ENCODE peak calls at places on chromosomes 5 and 9, in five cellular contexts. One of them, this sample, is unnamed.

GRCh38 chr5:172530406-172530805 is 76.1 kb upstream of the SH3PXD2B start:
- DNase-seq in chondrocyte: no peak
- DNase-seq in endothelial cell: no peak
- DNase-seq in 8988T: no peak
- DNase-seq in T-helper 2 cell: no peak
- DNase-seq in this sample: no peak

GRCh38 chr9:115850548-115851304 is 302.9 kb upstream of the PAPPA start:
- DNase-seq in T-helper 2 cell: no peak
- DNase-seq in 8988T: no peak
- DNase-seq in chondrocyte: no peak
- DNase-seq in endothelial cell: no peak
- DNase-seq in this sample: no peak

GRCh38 chr9:122463828-122464632 is 13.7 kb downstream of the OR1J1 start:
- DNase-seq in endothelial cell: no peak
- DNase-seq in T-helper 2 cell: no peak
- DNase-seq in chondrocyte: no peak
- DNase-seq in 8988T: no peak
- DNase-seq in this sample: no peak

GRCh38 chr9:122053546-122053945 is 39.6 kb downstream of the TTLL11 start:
- DNase-seq in 8988T: no peak
- DNase-seq in endothelial cell: no peak
- DNase-seq in chondrocyte: no peak
- DNase-seq in T-helper 2 cell: no peak
- DNase-seq in this sample: no peak

GRCh38 chr9:124450241-124450924 is at the start of gene ADGRD2:
- DNase-seq in 8988T: peak
- DNase-seq in chondrocyte: peak
- DNase-seq in T-helper 2 cell: no peak
- DNase-seq in endothelial cell: peak
- DNase-seq in this sample: peak

GRCh38 chr5:2017540-2018389 is 135.0 kb upstream of the IRX4 start:
- DNase-seq in endothelial cell: peak
- DNase-seq in chondrocyte: no peak
- DNase-seq in T-helper 2 cell: no peak
- DNase-seq in 8988T: no peak
- DNase-seq in this sample: no peak

GRCh38 chr9:101536938-101537337 is 3.3 kb downstream of the RNF20 start:
- DNase-seq in 8988T: no peak
- DNase-seq in endothelial cell: peak
- DNase-seq in T-helper 2 cell: no peak
- DNase-seq in chondrocyte: no peak
- DNase-seq in this sample: no peak

GRCh38 chr5:43560128-43560527 is 3.3 kb upstream of the PAIP1 start:
- DNase-seq in endothelial cell: no peak
- DNase-seq in T-helper 2 cell: no peak
- DNase-seq in chondrocyte: no peak
- DNase-seq in 8988T: no peak
- DNase-seq in this sample: no peak

GRCh38 chr9:86303316-86303975 is 21.1 kb upstream of the ISCA1 start:
- DNase-seq in chondrocyte: no peak
- DNase-seq in T-helper 2 cell: no peak
- DNase-seq in 8988T: no peak
- DNase-seq in endothelial cell: no peak
- DNase-seq in this sample: no peak

GRCh38 chr9:131078427-131079366 is 17.6 kb upstream of the AIF1L start:
- DNase-seq in T-helper 2 cell: no peak
- DNase-seq in chondrocyte: no peak
- DNase-seq in endothelial cell: no peak
- DNase-seq in 8988T: no peak
- DNase-seq in this sample: no peak

GRCh38 chr5:892390-893136 is at the start of the genes BRD9 and TRIP13:
- DNase-seq in endothelial cell: peak
- DNase-seq in 8988T: peak
- DNase-seq in chondrocyte: peak
- DNase-seq in T-helper 2 cell: peak
- DNase-seq in this sample: peak

GRCh38 chr9:129968690-129969485 is 74.1 kb downstream of the FNBP1 start:
- DNase-seq in 8988T: no peak
- DNase-seq in endothelial cell: no peak
- DNase-seq in chondrocyte: no peak
- DNase-seq in T-helper 2 cell: no peak
- DNase-seq in this sample: no peak

GRCh38 chr5:102296229-102296817 is at the start of gene SLCO4C1:
- DNase-seq in chondrocyte: no peak
- DNase-seq in 8988T: no peak
- DNase-seq in T-helper 2 cell: peak
- DNase-seq in endothelial cell: peak
- DNase-seq in this sample: peak

GRCh38 chr9:34986541-34987047 is 3.0 kb upstream of the DNAJB5 start:
- DNase-seq in 8988T: no peak
- DNase-seq in chondrocyte: no peak
- DNase-seq in T-helper 2 cell: peak
- DNase-seq in endothelial cell: peak
- DNase-seq in this sample: no peak

GRCh38 chr5:82754759-82755158 is 322.4 kb downstream of the TMEM167A start:
- DNase-seq in T-helper 2 cell: no peak
- DNase-seq in 8988T: no peak
- DNase-seq in chondrocyte: no peak
- DNase-seq in endothelial cell: no peak
- DNase-seq in this sample: no peak

GRCh38 chr9:130461218-130461630 is 16.5 kb downstream of the ASS1 start:
- DNase-seq in chondrocyte: no peak
- DNase-seq in endothelial cell: peak
- DNase-seq in 8988T: peak
- DNase-seq in T-helper 2 cell: peak
- DNase-seq in this sample: peak

GRCh38 chr5:91884036-91884435 is 500.9 kb upstream of the ARRDC3 start:
- DNase-seq in T-helper 2 cell: no peak
- DNase-seq in endothelial cell: no peak
- DNase-seq in chondrocyte: no peak
- DNase-seq in 8988T: no peak
- DNase-seq in this sample: no peak

GRCh38 chr5:58135571-58136335 is 324.1 kb downstream of the PLK2 start:
- DNase-seq in T-helper 2 cell: no peak
- DNase-seq in 8988T: no peak
- DNase-seq in chondrocyte: no peak
- DNase-seq in endothelial cell: no peak
- DNase-seq in this sample: no peak

GRCh38 chr9:89154651-89155336 is 23.8 kb downstream of the SHC3 start:
- DNase-seq in T-helper 2 cell: no peak
- DNase-seq in chondrocyte: no peak
- DNase-seq in endothelial cell: no peak
- DNase-seq in 8988T: peak
- DNase-seq in this sample: no peak

GRCh38 chr9:105993051-105993854 is 298.9 kb downstream of the TMEM38B start:
- DNase-seq in chondrocyte: no peak
- DNase-seq in endothelial cell: no peak
- DNase-seq in 8988T: no peak
- DNase-seq in T-helper 2 cell: no peak
- DNase-seq in this sample: no peak

GRCh38 chr9:4861145-4861544 is 68.4 kb downstream of the RCL1 start:
- DNase-seq in 8988T: no peak
- DNase-seq in chondrocyte: no peak
- DNase-seq in endothelial cell: no peak
- DNase-seq in T-helper 2 cell: no peak
- DNase-seq in this sample: no peak

GRCh38 chr9:131120620-131121228 is 4.7 kb upstream of the NUP214 start:
- DNase-seq in endothelial cell: no peak
- DNase-seq in T-helper 2 cell: no peak
- DNase-seq in chondrocyte: peak
- DNase-seq in 8988T: no peak
- DNase-seq in this sample: no peak

GRCh38 chr5:119269061-119269579 is 86.7 kb upstream of the TNFAIP8 start:
- DNase-seq in chondrocyte: no peak
- DNase-seq in T-helper 2 cell: no peak
- DNase-seq in 8988T: no peak
- DNase-seq in endothelial cell: peak
- DNase-seq in this sample: no peak

GRCh38 chr5:170275376-170275994 is 22.1 kb downstream of the LCP2 start:
- DNase-seq in chondrocyte: no peak
- DNase-seq in T-helper 2 cell: no peak
- DNase-seq in endothelial cell: no peak
- DNase-seq in 8988T: no peak
- DNase-seq in this sample: no peak

GRCh38 chr5:33494476-33494875 is 53.7 kb downstream of the TARS1 start:
- DNase-seq in endothelial cell: no peak
- DNase-seq in 8988T: no peak
- DNase-seq in T-helper 2 cell: no peak
- DNase-seq in chondrocyte: no peak
- DNase-seq in this sample: no peak

GRCh38 chr5:73030995-73031394 is 75.2 kb downstream of the FCHO2 start:
- DNase-seq in T-helper 2 cell: no peak
- DNase-seq in chondrocyte: no peak
- DNase-seq in endothelial cell: no peak
- DNase-seq in 8988T: no peak
- DNase-seq in this sample: no peak

GRCh38 chr5:34867660-34868059 is 28.7 kb downstream of the TTC23L start:
- DNase-seq in chondrocyte: no peak
- DNase-seq in T-helper 2 cell: no peak
- DNase-seq in 8988T: no peak
- DNase-seq in endothelial cell: no peak
- DNase-seq in this sample: no peak

GRCh38 chr9:17906841-17907779 is 328.2 kb downstream of the SH3GL2 start:
- DNase-seq in chondrocyte: peak
- DNase-seq in T-helper 2 cell: no peak
- DNase-seq in 8988T: no peak
- DNase-seq in endothelial cell: no peak
- DNase-seq in this sample: peak

GRCh38 chr9:128372784-128373183 is 1.6 kb downstream of the URM1 start:
- DNase-seq in endothelial cell: no peak
- DNase-seq in 8988T: no peak
- DNase-seq in chondrocyte: no peak
- DNase-seq in T-helper 2 cell: no peak
- DNase-seq in this sample: no peak

GRCh38 chr9:69149321-69149807 is 24.7 kb upstream of the TJP2 start:
- DNase-seq in endothelial cell: peak
- DNase-seq in T-helper 2 cell: no peak
- DNase-seq in 8988T: no peak
- DNase-seq in chondrocyte: no peak
- DNase-seq in this sample: no peak

GRCh38 chr9:123834907-123835562 is 94.9 kb downstream of the DENND1A start:
- DNase-seq in 8988T: no peak
- DNase-seq in T-helper 2 cell: no peak
- DNase-seq in chondrocyte: no peak
- DNase-seq in endothelial cell: no peak
- DNase-seq in this sample: no peak